ENCODE peak calls at places on chromosomes 5 and 9, in nine cellular contexts. One of them, this sample, is unnamed.

GRCh38 chr5:138468966-138469539 is 3.8 kb downstream of the EGR1 start:
- DNase-seq in PC-3: no peak
- DNase-seq in tibial nerve: no peak
- DNase-seq in neuronal stem cell: no peak
- DNase-seq in transverse colon: no peak
- DNase-seq in mesendoderm: peak
- DNase-seq in OCI-LY7: no peak
- DNase-seq in keratinocyte: no peak
- DNase-seq in Peyer's patch: no peak
- DNase-seq in this sample: no peak

GRCh38 chr9:38075272-38075671 is 6.2 kb upstream of the SHB start:
- DNase-seq in PC-3: no peak
- DNase-seq in tibial nerve: no peak
- DNase-seq in neuronal stem cell: no peak
- DNase-seq in transverse colon: no peak
- DNase-seq in mesendoderm: no peak
- DNase-seq in OCI-LY7: no peak
- DNase-seq in keratinocyte: no peak
- DNase-seq in Peyer's patch: peak
- DNase-seq in this sample: no peak

GRCh38 chr5:73763300-73764032 is 137.5 kb downstream of the ARHGEF28 start:
- DNase-seq in PC-3: peak
- DNase-seq in tibial nerve: no peak
- DNase-seq in neuronal stem cell: no peak
- DNase-seq in transverse colon: no peak
- DNase-seq in mesendoderm: no peak
- DNase-seq in OCI-LY7: no peak
- DNase-seq in keratinocyte: no peak
- DNase-seq in Peyer's patch: no peak
- DNase-seq in this sample: no peak

GRCh38 chr5:83474986-83475385 is 3.4 kb downstream of the VCAN start:
- DNase-seq in PC-3: peak
- DNase-seq in tibial nerve: no peak
- DNase-seq in neuronal stem cell: peak
- DNase-seq in transverse colon: no peak
- DNase-seq in mesendoderm: peak
- DNase-seq in OCI-LY7: no peak
- DNase-seq in keratinocyte: no peak
- DNase-seq in Peyer's patch: no peak
- DNase-seq in this sample: no peak

GRCh38 chr9:126675147-126675467 is 61.4 kb downstream of the LMX1B start:
- DNase-seq in PC-3: no peak
- DNase-seq in tibial nerve: no peak
- DNase-seq in neuronal stem cell: no peak
- DNase-seq in transverse colon: no peak
- DNase-seq in mesendoderm: no peak
- DNase-seq in OCI-LY7: no peak
- DNase-seq in keratinocyte: no peak
- DNase-seq in Peyer's patch: no peak
- DNase-seq in this sample: no peak

GRCh38 chr9:135565141-135565628 is 3.6 kb downstream of the PAEP start:
- DNase-seq in PC-3: no peak
- DNase-seq in tibial nerve: no peak
- DNase-seq in neuronal stem cell: no peak
- DNase-seq in transverse colon: no peak
- DNase-seq in mesendoderm: no peak
- DNase-seq in OCI-LY7: no peak
- DNase-seq in keratinocyte: no peak
- DNase-seq in Peyer's patch: peak
- DNase-seq in this sample: no peak

GRCh38 chr5:125521289-125521688 is 774.9 kb upstream of the ZNF608 start:
- DNase-seq in PC-3: no peak
- DNase-seq in tibial nerve: no peak
- DNase-seq in neuronal stem cell: no peak
- DNase-seq in transverse colon: no peak
- DNase-seq in mesendoderm: no peak
- DNase-seq in OCI-LY7: no peak
- DNase-seq in keratinocyte: no peak
- DNase-seq in Peyer's patch: no peak
- DNase-seq in this sample: no peak

GRCh38 chr9:88889386-88889785 is 101.9 kb upstream of the S1PR3 start:
- DNase-seq in PC-3: no peak
- DNase-seq in tibial nerve: no peak
- DNase-seq in neuronal stem cell: no peak
- DNase-seq in transverse colon: no peak
- DNase-seq in mesendoderm: no peak
- DNase-seq in OCI-LY7: no peak
- DNase-seq in keratinocyte: no peak
- DNase-seq in Peyer's patch: no peak
- DNase-seq in this sample: no peak

GRCh38 chr5:173626501-173626812 is 10.0 kb upstream of the BOD1 start:
- DNase-seq in PC-3: no peak
- DNase-seq in tibial nerve: no peak
- DNase-seq in neuronal stem cell: no peak
- DNase-seq in transverse colon: no peak
- DNase-seq in mesendoderm: no peak
- DNase-seq in OCI-LY7: no peak
- DNase-seq in keratinocyte: no peak
- DNase-seq in Peyer's patch: no peak
- DNase-seq in this sample: no peak

GRCh38 chr9:130197386-130197785 is 25.2 kb downstream of the NCS1 start:
- DNase-seq in PC-3: no peak
- DNase-seq in tibial nerve: no peak
- DNase-seq in neuronal stem cell: no peak
- DNase-seq in transverse colon: no peak
- DNase-seq in mesendoderm: no peak
- DNase-seq in OCI-LY7: no peak
- DNase-seq in keratinocyte: no peak
- DNase-seq in Peyer's patch: no peak
- DNase-seq in this sample: no peak

GRCh38 chr5:176837707-176838115 is 27.4 kb downstream of the UNC5A start:
- DNase-seq in PC-3: peak
- DNase-seq in tibial nerve: peak
- DNase-seq in neuronal stem cell: peak
- DNase-seq in transverse colon: peak
- DNase-seq in mesendoderm: peak
- DNase-seq in OCI-LY7: peak
- DNase-seq in keratinocyte: peak
- DNase-seq in Peyer's patch: peak
- DNase-seq in this sample: peak

GRCh38 chr5:151592855-151593408 is 1.8 kb upstream of the FAT2 start:
- DNase-seq in PC-3: no peak
- DNase-seq in tibial nerve: peak
- DNase-seq in neuronal stem cell: no peak
- DNase-seq in transverse colon: no peak
- DNase-seq in mesendoderm: peak
- DNase-seq in OCI-LY7: no peak
- DNase-seq in keratinocyte: no peak
- DNase-seq in Peyer's patch: no peak
- DNase-seq in this sample: no peak

GRCh38 chr5:151595411-151595826 is 4.3 kb upstream of the FAT2 start:
- DNase-seq in PC-3: no peak
- DNase-seq in tibial nerve: no peak
- DNase-seq in neuronal stem cell: no peak
- DNase-seq in transverse colon: no peak
- DNase-seq in mesendoderm: no peak
- DNase-seq in OCI-LY7: no peak
- DNase-seq in keratinocyte: no peak
- DNase-seq in Peyer's patch: no peak
- DNase-seq in this sample: no peak

GRCh38 chr5:151589878-151590570 is 1.1 kb downstream of the FAT2 start:
- DNase-seq in PC-3: peak
- DNase-seq in tibial nerve: no peak
- DNase-seq in neuronal stem cell: no peak
- DNase-seq in transverse colon: no peak
- DNase-seq in mesendoderm: no peak
- DNase-seq in OCI-LY7: no peak
- DNase-seq in keratinocyte: no peak
- DNase-seq in Peyer's patch: no peak
- DNase-seq in this sample: no peak

GRCh38 chr5:151587796-151588606 is 3.1 kb downstream of the FAT2 start:
- DNase-seq in PC-3: no peak
- DNase-seq in tibial nerve: no peak
- DNase-seq in neuronal stem cell: no peak
- DNase-seq in transverse colon: no peak
- DNase-seq in mesendoderm: no peak
- DNase-seq in OCI-LY7: no peak
- DNase-seq in keratinocyte: no peak
- DNase-seq in Peyer's patch: no peak
- DNase-seq in this sample: no peak

DNA sequence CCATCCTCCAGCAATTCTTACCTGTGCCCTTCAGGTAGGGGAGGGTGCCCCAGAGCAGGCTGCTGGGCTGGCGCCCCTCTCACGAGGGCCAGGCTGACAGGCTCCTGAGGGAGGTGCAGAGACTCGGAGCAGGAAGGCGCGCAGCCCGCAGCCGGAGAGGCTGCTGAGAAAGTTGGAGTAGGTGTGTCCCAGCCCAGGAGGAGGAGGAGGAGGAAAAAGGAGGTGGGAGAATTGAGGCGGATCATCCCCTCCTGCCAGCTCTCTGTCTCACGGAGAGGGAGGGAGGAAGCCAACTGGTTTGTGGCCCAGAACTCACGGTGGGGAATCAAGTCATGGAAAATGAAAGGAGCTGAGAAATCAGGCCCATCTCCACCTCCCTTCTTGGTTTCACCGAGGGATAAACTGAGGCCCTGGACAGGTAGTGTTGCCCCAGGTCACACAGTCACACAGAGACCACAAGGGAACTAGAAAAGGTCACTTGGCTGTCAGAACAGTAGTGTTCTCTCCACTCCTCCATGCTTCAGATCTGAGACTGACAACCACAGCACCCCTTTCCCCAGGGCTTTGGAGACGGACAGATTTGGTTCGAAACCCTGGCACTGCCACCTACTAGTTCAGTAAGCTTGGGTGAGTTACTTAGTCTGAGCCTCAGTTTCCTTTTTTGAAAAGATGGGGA is at the start of gene FAT2:
- DNase-seq in PC-3: no peak
- DNase-seq in tibial nerve: no peak
- DNase-seq in neuronal stem cell: no peak
- DNase-seq in transverse colon: no peak
- DNase-seq in mesendoderm: peak
- DNase-seq in OCI-LY7: no peak
- DNase-seq in keratinocyte: no peak
- DNase-seq in Peyer's patch: no peak
- DNase-seq in this sample: no peak
- H3K27ac ChIP-seq in PC-3: no peak
- H3K27ac ChIP-seq in tibial nerve: no peak
- H3K27ac ChIP-seq in neuronal stem cell: no peak
- H3K27ac ChIP-seq in transverse colon: no peak
- H3K27ac ChIP-seq in mesendoderm: no peak
- H3K27ac ChIP-seq in OCI-LY7: no peak
- H3K27ac ChIP-seq in keratinocyte: peak
- H3K27ac ChIP-seq in Peyer's patch: no peak
- H3K27ac ChIP-seq in this sample: peak

GRCh38 chr9:137198748-137199276 is 1.7 kb downstream of the TPRN start:
- DNase-seq in PC-3: no peak
- DNase-seq in tibial nerve: no peak
- DNase-seq in neuronal stem cell: no peak
- DNase-seq in transverse colon: peak
- DNase-seq in mesendoderm: no peak
- DNase-seq in OCI-LY7: no peak
- DNase-seq in keratinocyte: no peak
- DNase-seq in Peyer's patch: no peak
- DNase-seq in this sample: no peak

GRCh38 chr9:137199411-137200121 is 975 bp downstream of the TPRN start:
- DNase-seq in PC-3: no peak
- DNase-seq in tibial nerve: no peak
- DNase-seq in neuronal stem cell: no peak
- DNase-seq in transverse colon: no peak
- DNase-seq in mesendoderm: peak
- DNase-seq in OCI-LY7: no peak
- DNase-seq in keratinocyte: no peak
- DNase-seq in Peyer's patch: no peak
- DNase-seq in this sample: no peak

GRCh38 chr9:137198051-137198747 is 2.3 kb downstream of the TPRN start:
- DNase-seq in PC-3: peak
- DNase-seq in tibial nerve: no peak
- DNase-seq in neuronal stem cell: no peak
- DNase-seq in transverse colon: peak
- DNase-seq in mesendoderm: no peak
- DNase-seq in OCI-LY7: no peak
- DNase-seq in keratinocyte: no peak
- DNase-seq in Peyer's patch: peak
- DNase-seq in this sample: no peak

GRCh38 chr9:137201205-137201868 is 796 bp upstream of the TPRN start:
- DNase-seq in PC-3: no peak
- DNase-seq in tibial nerve: no peak
- DNase-seq in neuronal stem cell: no peak
- DNase-seq in transverse colon: no peak
- DNase-seq in mesendoderm: peak
- DNase-seq in OCI-LY7: no peak
- DNase-seq in keratinocyte: no peak
- DNase-seq in Peyer's patch: no peak
- DNase-seq in this sample: no peak

GRCh38 chr9:137200311-137201204 is at the start of gene TPRN:
- DNase-seq in PC-3: peak
- DNase-seq in tibial nerve: peak
- DNase-seq in neuronal stem cell: peak
- DNase-seq in transverse colon: peak
- DNase-seq in mesendoderm: peak
- DNase-seq in OCI-LY7: peak
- DNase-seq in keratinocyte: peak
- DNase-seq in Peyer's patch: peak
- DNase-seq in this sample: peak
- H3K27ac ChIP-seq in PC-3: peak
- H3K27ac ChIP-seq in tibial nerve: peak
- H3K27ac ChIP-seq in neuronal stem cell: peak
- H3K27ac ChIP-seq in transverse colon: peak
- H3K27ac ChIP-seq in mesendoderm: peak
- H3K27ac ChIP-seq in OCI-LY7: peak
- H3K27ac ChIP-seq in keratinocyte: peak
- H3K27ac ChIP-seq in Peyer's patch: peak
- H3K27ac ChIP-seq in this sample: peak

GRCh38 chr5:111976705-111977104 is 219.7 kb upstream of the NREP start:
- DNase-seq in PC-3: peak
- DNase-seq in tibial nerve: no peak
- DNase-seq in neuronal stem cell: no peak
- DNase-seq in transverse colon: no peak
- DNase-seq in mesendoderm: no peak
- DNase-seq in OCI-LY7: no peak
- DNase-seq in keratinocyte: no peak
- DNase-seq in Peyer's patch: no peak
- DNase-seq in this sample: peak
- H3K27ac ChIP-seq in PC-3: no peak
- H3K27ac ChIP-seq in tibial nerve: no peak
- H3K27ac ChIP-seq in neuronal stem cell: no peak
- H3K27ac ChIP-seq in transverse colon: no peak
- H3K27ac ChIP-seq in mesendoderm: no peak
- H3K27ac ChIP-seq in OCI-LY7: no peak
- H3K27ac ChIP-seq in keratinocyte: no peak
- H3K27ac ChIP-seq in Peyer's patch: no peak
- H3K27ac ChIP-seq in this sample: no peak

DNA sequence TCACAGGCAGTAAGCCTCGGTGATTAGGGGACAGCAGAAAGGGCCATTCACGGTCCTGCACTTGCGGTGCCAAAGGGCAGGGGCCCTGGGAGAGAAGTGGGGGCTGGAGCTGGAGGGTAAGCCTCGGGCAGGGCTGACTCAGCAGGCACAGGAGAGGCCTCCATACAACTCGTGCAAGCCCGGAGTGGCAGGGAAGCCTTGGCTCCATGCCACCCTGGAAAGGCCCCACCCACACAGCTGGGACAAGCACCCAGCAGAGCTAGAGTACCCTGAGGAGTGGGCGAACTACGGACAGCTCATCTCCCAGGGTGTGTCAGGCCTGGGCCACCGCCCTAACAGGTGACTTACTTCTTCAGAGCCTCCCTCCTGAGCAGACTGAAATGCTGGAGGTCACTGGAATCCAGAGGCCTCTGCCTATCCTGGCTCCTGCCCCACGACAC is 5.6 kb upstream of the CAMK2A start:
- DNase-seq in PC-3: peak
- DNase-seq in tibial nerve: no peak
- DNase-seq in neuronal stem cell: no peak
- DNase-seq in transverse colon: peak
- DNase-seq in mesendoderm: no peak
- DNase-seq in OCI-LY7: no peak
- DNase-seq in keratinocyte: peak
- DNase-seq in Peyer's patch: peak
- DNase-seq in this sample: peak
- H3K27ac ChIP-seq in PC-3: peak
- H3K27ac ChIP-seq in tibial nerve: peak
- H3K27ac ChIP-seq in neuronal stem cell: no peak
- H3K27ac ChIP-seq in transverse colon: no peak
- H3K27ac ChIP-seq in mesendoderm: no peak
- H3K27ac ChIP-seq in OCI-LY7: no peak
- H3K27ac ChIP-seq in keratinocyte: peak
- H3K27ac ChIP-seq in Peyer's patch: no peak
- H3K27ac ChIP-seq in this sample: peak